ENCODE peak calls at places on chromosomes 16 and 17, in ten cellular contexts. One of them, this sample, is unnamed.

GRCh38 chr17:732788-733720 is 658 bp downstream of the TLCD3A start:
- DNase-seq in psoas muscle: peak
- DNase-seq in progenitor cell of endocrine pancreas: no peak
- DNase-seq in omental fat pad: no peak
- DNase-seq in HL-60: no peak
- DNase-seq in neural crest cell: peak
- DNase-seq in B cell: peak
- DNase-seq in pancreas: peak
- DNase-seq in uterus: peak
- DNase-seq in fibroblast of lung: peak
- DNase-seq in this sample: peak

GRCh38 chr17:76132574-76133338 is 8.3 kb downstream of the FOXJ1 start:
- DNase-seq in omental fat pad: no peak
- DNase-seq in HL-60: no peak
- DNase-seq in psoas muscle: no peak
- DNase-seq in pancreas: peak
- DNase-seq in neural crest cell: no peak
- DNase-seq in uterus: no peak
- DNase-seq in progenitor cell of endocrine pancreas: peak
- DNase-seq in fibroblast of lung: no peak
- DNase-seq in B cell: no peak
- DNase-seq in this sample: no peak

GRCh38 chr16:71428883-71429282 is 13.0 kb downstream of the TLE7 start:
- DNase-seq in pancreas: no peak
- DNase-seq in HL-60: no peak
- DNase-seq in neural crest cell: no peak
- DNase-seq in psoas muscle: no peak
- DNase-seq in fibroblast of lung: no peak
- DNase-seq in progenitor cell of endocrine pancreas: no peak
- DNase-seq in B cell: no peak
- DNase-seq in uterus: no peak
- DNase-seq in omental fat pad: no peak
- DNase-seq in this sample: no peak

GRCh38 chr17:50565559-50566350 is 5.2 kb downstream of the CACNA1G start:
- DNase-seq in psoas muscle: no peak
- DNase-seq in fibroblast of lung: no peak
- DNase-seq in progenitor cell of endocrine pancreas: no peak
- DNase-seq in uterus: no peak
- DNase-seq in HL-60: no peak
- DNase-seq in neural crest cell: peak
- DNase-seq in B cell: no peak
- DNase-seq in omental fat pad: no peak
- DNase-seq in pancreas: no peak
- DNase-seq in this sample: no peak

GRCh38 chr16:64864232-64864803 is 257.5 kb downstream of the CDH11 start:
- DNase-seq in progenitor cell of endocrine pancreas: no peak
- DNase-seq in pancreas: no peak
- DNase-seq in fibroblast of lung: peak
- DNase-seq in HL-60: no peak
- DNase-seq in uterus: no peak
- DNase-seq in B cell: no peak
- DNase-seq in omental fat pad: no peak
- DNase-seq in neural crest cell: no peak
- DNase-seq in psoas muscle: no peak
- DNase-seq in this sample: no peak

GRCh38 chr16:1367486-1368174 is 15.9 kb downstream of the GNPTG start:
- DNase-seq in pancreas: no peak
- DNase-seq in uterus: no peak
- DNase-seq in B cell: no peak
- DNase-seq in progenitor cell of endocrine pancreas: no peak
- DNase-seq in HL-60: no peak
- DNase-seq in neural crest cell: no peak
- DNase-seq in omental fat pad: no peak
- DNase-seq in psoas muscle: no peak
- DNase-seq in fibroblast of lung: no peak
- DNase-seq in this sample: no peak

GRCh38 chr17:4436381-4436780 is 2.6 kb downstream of the SPNS3 start:
- DNase-seq in B cell: no peak
- DNase-seq in HL-60: no peak
- DNase-seq in psoas muscle: no peak
- DNase-seq in fibroblast of lung: no peak
- DNase-seq in omental fat pad: no peak
- DNase-seq in uterus: no peak
- DNase-seq in pancreas: peak
- DNase-seq in neural crest cell: no peak
- DNase-seq in progenitor cell of endocrine pancreas: no peak
- DNase-seq in this sample: no peak

GRCh38 chr16:85424260-85425060 is 188.7 kb upstream of the GSE1 start:
- DNase-seq in fibroblast of lung: no peak
- DNase-seq in HL-60: no peak
- DNase-seq in progenitor cell of endocrine pancreas: no peak
- DNase-seq in psoas muscle: peak
- DNase-seq in omental fat pad: no peak
- DNase-seq in uterus: no peak
- DNase-seq in neural crest cell: no peak
- DNase-seq in pancreas: peak
- DNase-seq in B cell: no peak
- DNase-seq in this sample: no peak

GRCh38 chr16:85352221-85352620 is 239.9 kb upstream of the CIBAR2 start:
- DNase-seq in HL-60: no peak
- DNase-seq in fibroblast of lung: no peak
- DNase-seq in pancreas: no peak
- DNase-seq in neural crest cell: no peak
- DNase-seq in progenitor cell of endocrine pancreas: no peak
- DNase-seq in B cell: no peak
- DNase-seq in omental fat pad: no peak
- DNase-seq in uterus: no peak
- DNase-seq in psoas muscle: no peak
- DNase-seq in this sample: no peak

GRCh38 chr16:29738514-29738913 is 7.3 kb downstream of the C16orf54 start:
- DNase-seq in omental fat pad: no peak
- DNase-seq in HL-60: peak
- DNase-seq in B cell: peak
- DNase-seq in pancreas: no peak
- DNase-seq in neural crest cell: no peak
- DNase-seq in fibroblast of lung: no peak
- DNase-seq in uterus: no peak
- DNase-seq in psoas muscle: no peak
- DNase-seq in progenitor cell of endocrine pancreas: no peak
- DNase-seq in this sample: peak

GRCh38 chr17:76924345-76925332 is 56.4 kb downstream of the MGAT5B start:
- DNase-seq in neural crest cell: no peak
- DNase-seq in omental fat pad: no peak
- DNase-seq in HL-60: no peak
- DNase-seq in psoas muscle: no peak
- DNase-seq in fibroblast of lung: no peak
- DNase-seq in B cell: no peak
- DNase-seq in uterus: no peak
- DNase-seq in pancreas: peak
- DNase-seq in progenitor cell of endocrine pancreas: no peak
- DNase-seq in this sample: no peak

GRCh38 chr16:5709889-5710288 is 612.3 kb upstream of the EEF2KMT start:
- DNase-seq in progenitor cell of endocrine pancreas: peak
- DNase-seq in fibroblast of lung: peak
- DNase-seq in HL-60: no peak
- DNase-seq in omental fat pad: no peak
- DNase-seq in uterus: no peak
- DNase-seq in B cell: no peak
- DNase-seq in psoas muscle: no peak
- DNase-seq in pancreas: no peak
- DNase-seq in neural crest cell: peak
- DNase-seq in this sample: no peak

GRCh38 chr17:13385481-13385907 is 216.2 kb downstream of the HS3ST3A1 start:
- DNase-seq in omental fat pad: no peak
- DNase-seq in neural crest cell: no peak
- DNase-seq in fibroblast of lung: peak
- DNase-seq in psoas muscle: no peak
- DNase-seq in pancreas: no peak
- DNase-seq in uterus: no peak
- DNase-seq in B cell: no peak
- DNase-seq in HL-60: peak
- DNase-seq in progenitor cell of endocrine pancreas: no peak
- DNase-seq in this sample: no peak

GRCh38 chr17:3911271-3912053 is 4.8 kb downstream of the P2RX1 start:
- DNase-seq in pancreas: no peak
- DNase-seq in progenitor cell of endocrine pancreas: no peak
- DNase-seq in HL-60: peak
- DNase-seq in omental fat pad: no peak
- DNase-seq in B cell: peak
- DNase-seq in psoas muscle: no peak
- DNase-seq in neural crest cell: no peak
- DNase-seq in uterus: no peak
- DNase-seq in fibroblast of lung: no peak
- DNase-seq in this sample: peak

GRCh38 chr17:33523577-33523981 is 230.5 kb upstream of the ASIC2 start:
- DNase-seq in psoas muscle: no peak
- DNase-seq in neural crest cell: no peak
- DNase-seq in fibroblast of lung: no peak
- DNase-seq in omental fat pad: no peak
- DNase-seq in progenitor cell of endocrine pancreas: no peak
- DNase-seq in pancreas: no peak
- DNase-seq in HL-60: peak
- DNase-seq in B cell: no peak
- DNase-seq in uterus: peak
- DNase-seq in this sample: peak

GRCh38 chr17:48553837-48554236 is 8.9 kb upstream of the HOXB2 start:
- DNase-seq in B cell: no peak
- DNase-seq in omental fat pad: no peak
- DNase-seq in uterus: no peak
- DNase-seq in progenitor cell of endocrine pancreas: no peak
- DNase-seq in HL-60: no peak
- DNase-seq in neural crest cell: no peak
- DNase-seq in psoas muscle: no peak
- DNase-seq in pancreas: no peak
- DNase-seq in fibroblast of lung: peak
- DNase-seq in this sample: no peak

GRCh38 chr17:48551206-48551597 is 6.3 kb upstream of the HOXB2 start:
- DNase-seq in fibroblast of lung: peak
- DNase-seq in pancreas: no peak
- DNase-seq in psoas muscle: no peak
- DNase-seq in progenitor cell of endocrine pancreas: no peak
- DNase-seq in omental fat pad: no peak
- DNase-seq in B cell: no peak
- DNase-seq in uterus: no peak
- DNase-seq in neural crest cell: no peak
- DNase-seq in HL-60: no peak
- DNase-seq in this sample: no peak

GRCh38 chr17:48553190-48553547 is 8.3 kb upstream of the HOXB2 start:
- DNase-seq in psoas muscle: no peak
- DNase-seq in progenitor cell of endocrine pancreas: no peak
- DNase-seq in HL-60: no peak
- DNase-seq in uterus: no peak
- DNase-seq in fibroblast of lung: no peak
- DNase-seq in neural crest cell: no peak
- DNase-seq in pancreas: no peak
- DNase-seq in B cell: no peak
- DNase-seq in omental fat pad: no peak
- DNase-seq in this sample: no peak

GRCh38 chr17:48551601-48552452 is 6.9 kb upstream of the HOXB2 start:
- DNase-seq in progenitor cell of endocrine pancreas: no peak
- DNase-seq in pancreas: peak
- DNase-seq in psoas muscle: no peak
- DNase-seq in omental fat pad: no peak
- DNase-seq in neural crest cell: no peak
- DNase-seq in uterus: no peak
- DNase-seq in fibroblast of lung: peak
- DNase-seq in B cell: no peak
- DNase-seq in HL-60: no peak
- DNase-seq in this sample: no peak

GRCh38 chr17:48552453-48553189 is 7.7 kb upstream of the HOXB2 start:
- DNase-seq in psoas muscle: no peak
- DNase-seq in progenitor cell of endocrine pancreas: no peak
- DNase-seq in HL-60: no peak
- DNase-seq in neural crest cell: no peak
- DNase-seq in pancreas: no peak
- DNase-seq in omental fat pad: no peak
- DNase-seq in fibroblast of lung: peak
- DNase-seq in B cell: no peak
- DNase-seq in uterus: no peak
- DNase-seq in this sample: no peak
- TF ChIP-seq CTCF in psoas muscle: no peak
- TF ChIP-seq CTCF in progenitor cell of endocrine pancreas: no peak
- TF ChIP-seq CTCF in HL-60: no peak
- TF ChIP-seq CTCF in neural crest cell: no peak
- TF ChIP-seq CTCF in pancreas: no peak
- TF ChIP-seq CTCF in omental fat pad: no peak
- TF ChIP-seq CTCF in fibroblast of lung: no peak
- TF ChIP-seq CTCF in B cell: no peak
- TF ChIP-seq CTCF in uterus: no peak
- TF ChIP-seq CTCF in this sample: no peak

DNA sequence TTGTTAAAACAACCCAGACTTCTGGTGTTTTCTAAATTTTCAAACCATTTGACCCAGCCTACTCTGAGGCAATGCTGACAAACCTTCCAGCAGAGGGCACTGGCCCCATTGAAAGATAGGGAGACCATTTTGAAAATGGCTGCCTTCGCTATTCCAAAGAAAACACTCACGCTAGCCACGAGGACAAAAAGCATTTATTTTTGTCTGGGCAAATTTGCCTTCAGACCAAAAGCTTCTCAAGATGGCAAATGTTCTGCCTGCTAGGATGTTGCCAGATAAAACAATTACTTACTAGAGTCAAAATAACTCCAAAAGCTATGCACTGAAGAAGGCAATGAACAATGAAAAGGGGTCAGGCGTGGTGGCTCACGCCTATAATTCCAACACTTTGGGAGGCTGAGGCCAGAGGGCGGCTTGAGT is 296.7 kb upstream of the IRX5 start:
- DNase-seq in omental fat pad: no peak
- DNase-seq in HL-60: peak
- DNase-seq in psoas muscle: no peak
- DNase-seq in uterus: no peak
- DNase-seq in neural crest cell: peak
- DNase-seq in B cell: no peak
- DNase-seq in pancreas: no peak
- DNase-seq in fibroblast of lung: peak
- DNase-seq in progenitor cell of endocrine pancreas: no peak
- DNase-seq in this sample: no peak
- TF ChIP-seq CTCF in omental fat pad: no peak
- TF ChIP-seq CTCF in HL-60: no peak
- TF ChIP-seq CTCF in psoas muscle: peak
- TF ChIP-seq CTCF in uterus: no peak
- TF ChIP-seq CTCF in neural crest cell: peak
- TF ChIP-seq CTCF in B cell: no peak
- TF ChIP-seq CTCF in pancreas: no peak
- TF ChIP-seq CTCF in fibroblast of lung: no peak
- TF ChIP-seq CTCF in progenitor cell of endocrine pancreas: peak
- TF ChIP-seq CTCF in this sample: no peak

GRCh38 chr17:82915010-82915696 is 75.3 kb upstream of the ZNF750 start:
- DNase-seq in HL-60: no peak
- DNase-seq in progenitor cell of endocrine pancreas: no peak
- DNase-seq in fibroblast of lung: no peak
- DNase-seq in neural crest cell: no peak
- DNase-seq in uterus: no peak
- DNase-seq in pancreas: peak
- DNase-seq in psoas muscle: no peak
- DNase-seq in omental fat pad: no peak
- DNase-seq in B cell: peak
- DNase-seq in this sample: no peak
- TF ChIP-seq CTCF in HL-60: no peak
- TF ChIP-seq CTCF in progenitor cell of endocrine pancreas: peak
- TF ChIP-seq CTCF in fibroblast of lung: no peak
- TF ChIP-seq CTCF in neural crest cell: no peak
- TF ChIP-seq CTCF in uterus: no peak
- TF ChIP-seq CTCF in pancreas: no peak
- TF ChIP-seq CTCF in psoas muscle: no peak
- TF ChIP-seq CTCF in omental fat pad: no peak
- TF ChIP-seq CTCF in B cell: no peak
- TF ChIP-seq CTCF in this sample: no peak

GRCh38 chr17:82446124-82446523 is 4.4 kb downstream of the CYBC1 start:
- DNase-seq in B cell: no peak
- DNase-seq in HL-60: no peak
- DNase-seq in omental fat pad: no peak
- DNase-seq in fibroblast of lung: no peak
- DNase-seq in neural crest cell: no peak
- DNase-seq in progenitor cell of endocrine pancreas: no peak
- DNase-seq in pancreas: peak
- DNase-seq in uterus: no peak
- DNase-seq in psoas muscle: no peak
- DNase-seq in this sample: no peak
- TF ChIP-seq CTCF in B cell: no peak
- TF ChIP-seq CTCF in HL-60: no peak
- TF ChIP-seq CTCF in omental fat pad: no peak
- TF ChIP-seq CTCF in fibroblast of lung: no peak
- TF ChIP-seq CTCF in neural crest cell: no peak
- TF ChIP-seq CTCF in progenitor cell of endocrine pancreas: no peak
- TF ChIP-seq CTCF in pancreas: no peak
- TF ChIP-seq CTCF in uterus: no peak
- TF ChIP-seq CTCF in psoas muscle: no peak
- TF ChIP-seq CTCF in this sample: no peak

This sample was measured in GM13977.